ENCODE peak calls at places on chromosomes 6 and 20, in five cellular contexts. H is fibroblast of pulmonary artery, Z is choroid plexus epithelial cell, V is K562, P is HFF-Myc. I is an unnamed sample.

GRCh38 chr6:22470454-22471368 is 98.7 kb upstream of the HDGFL1 start:
- DNase-seq in H (peak), V (no peak), P (peak), Z (peak), I (peak)

GRCh38 chr6:139846538-139847321 is 472.3 kb upstream of the CITED2 start:
- DNase-seq in Z (no peak), H (no peak), V (no peak), P (no peak), I (no peak)

GRCh38 chr20:39310363-39311037 is 348.4 kb downstream of the DHX35 start:
- DNase-seq in P (no peak), Z (no peak), V (no peak), H (no peak), I (no peak)

GRCh38 chr20:63132715-63133471 is 83.0 kb downstream of the YTHDF1 start:
- DNase-seq in Z (no peak), H (no peak), V (no peak), P (no peak), I (no peak)

GRCh38 chr20:24745617-24746350 is 203.3 kb upstream of the CST7 start:
- DNase-seq in Z (no peak), P (no peak), V (no peak), H (no peak), I (no peak)

GRCh38 chr6:155219858-155220301 is 43.9 kb upstream of the CLDN20 start:
- DNase-seq in V (no peak), Z (no peak), P (no peak), H (no peak), I (peak)

GRCh38 chr6:101633081-101633480 is 239.6 kb downstream of the GRIK2 start:
- DNase-seq in H (no peak), Z (no peak), V (no peak), P (no peak), I (no peak)

GRCh38 chr6:113194090-113194489 is 663.1 kb upstream of the MARCKS start:
- DNase-seq in H (no peak), P (no peak), V (no peak), Z (no peak), I (no peak)

GRCh38 chr6:159217595-159218275 is 48.5 kb downstream of the FNDC1 start:
- DNase-seq in P (peak), Z (peak), V (peak), H (peak), I (peak)

GRCh38 chr6:170293881-170294755 is 3.2 kb upstream of the DLL1 start:
- DNase-seq in P (no peak), Z (no peak), H (no peak), V (no peak), I (no peak)

GRCh38 chr6:150119256-150119655 is 23.6 kb upstream of the PPP1R14C start:
- DNase-seq in Z (peak), V (no peak), P (no peak), H (peak), I (peak)

GRCh38 chr6:156154896-156155295 is 622.3 kb upstream of the ARID1B start:
- DNase-seq in Z (no peak), P (no peak), V (no peak), H (peak), I (no peak)

GRCh38 chr6:121439456-121440250 is 4.2 kb downstream of the GJA1 start:
- DNase-seq in Z (no peak), V (no peak), H (no peak), P (no peak), I (no peak)

GRCh38 chr6:46010771-46011170 is 4.9 kb downstream of the CLIC5 start:
- DNase-seq in V (no peak), H (no peak), Z (no peak), P (no peak), I (no peak)

GRCh38 chr6:160273196-160273595 is 14.6 kb upstream of the SLC22A2 start:
- DNase-seq in Z (no peak), H (no peak), V (no peak), P (no peak), I (no peak)

DNA sequence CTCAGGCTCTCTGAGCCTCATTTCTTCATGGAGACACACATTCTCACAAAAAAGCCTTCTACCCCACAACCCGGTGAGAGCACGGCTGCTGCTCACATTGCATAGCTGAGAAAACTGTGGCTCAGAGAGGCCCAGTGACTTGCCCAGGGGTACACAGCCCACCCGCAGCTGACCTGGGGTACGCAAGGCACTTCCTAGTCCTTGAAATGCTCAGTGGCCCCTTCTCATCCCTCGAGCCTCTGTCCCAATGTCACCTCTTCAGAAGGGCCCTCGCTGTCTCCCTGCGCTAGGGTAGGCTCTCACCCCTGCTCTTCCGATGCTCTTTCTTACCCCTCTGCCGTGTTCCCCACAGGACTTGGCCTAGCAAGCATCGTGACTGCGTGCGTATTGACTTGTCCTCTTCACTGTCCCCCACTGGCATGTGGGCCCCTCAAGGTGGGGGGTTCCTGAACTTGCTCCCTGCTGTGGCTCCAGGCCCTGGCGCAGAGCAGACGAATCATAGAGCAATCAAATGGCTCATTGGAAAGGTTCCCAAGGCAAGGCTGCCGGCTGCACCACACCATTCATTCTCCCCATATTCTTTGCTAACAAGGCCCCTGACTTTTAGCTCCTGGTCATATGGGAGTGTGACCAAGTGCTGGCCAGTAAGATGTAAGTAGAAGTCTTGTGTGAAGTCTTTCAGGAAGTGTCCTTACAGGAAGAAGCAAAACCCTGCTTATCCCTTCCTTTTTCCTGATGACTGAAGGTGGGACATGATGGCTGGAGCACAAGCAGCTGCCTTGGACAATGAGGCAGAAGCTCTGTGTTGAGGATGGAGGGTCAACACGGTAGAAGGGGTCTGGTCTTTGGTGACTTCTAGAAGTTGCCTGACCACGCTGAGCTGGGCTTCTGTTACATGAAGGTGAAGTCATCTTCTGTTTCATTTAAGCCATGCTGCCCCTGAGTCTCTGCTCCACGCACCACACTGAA is 22.7 kb downstream of the PCK1 start:
- DNase-seq in Z (no peak), V (no peak), H (no peak), P (no peak), I (no peak)
- TF ChIP-seq CTCF in Z (no peak), V (no peak), H (no peak), P (no peak), I (no peak)

DNA sequence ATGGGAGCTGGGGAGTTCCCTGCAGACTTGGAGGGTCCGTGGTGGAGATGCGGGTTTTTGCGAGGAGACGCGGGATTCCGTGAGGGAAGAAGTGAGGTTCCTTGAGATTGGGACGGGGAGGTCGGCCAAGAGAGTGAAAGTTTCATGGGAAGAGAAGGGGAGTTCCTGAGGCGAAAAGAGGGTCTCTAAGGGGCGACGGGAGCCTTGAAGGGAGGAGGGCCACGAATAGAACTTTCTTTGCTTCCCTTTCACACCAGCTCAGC is 521 bp downstream of the ACSS2 start:
- DNase-seq in P (no peak), H (peak), Z (no peak), V (no peak), I (no peak)
- H3K4me3 ChIP-seq in P (peak), H (peak), Z (peak), V (peak), I (peak)

GRCh38 chr6:6509304-6509703 is 79.2 kb upstream of the LY86 start:
- DNase-seq in Z (no peak), P (no peak), H (no peak), V (no peak), I (no peak)

GRCh38 chr6:6508603-6509002 is 79.9 kb upstream of the LY86 start:
- DNase-seq in P (no peak), H (no peak), V (no peak), Z (no peak), I (no peak)

GRCh38 chr6:6503186-6503585 is 85.3 kb upstream of the LY86 start:
- DNase-seq in V (no peak), Z (no peak), P (no peak), H (no peak), I (no peak)

GRCh38 chr6:6505111-6505510 is 83.4 kb upstream of the LY86 start:
- DNase-seq in V (no peak), H (no peak), P (no peak), Z (no peak), I (no peak)
- TF ChIP-seq CTCF in V (no peak), H (no peak), P (no peak), Z (no peak), I (no peak)

DNA sequence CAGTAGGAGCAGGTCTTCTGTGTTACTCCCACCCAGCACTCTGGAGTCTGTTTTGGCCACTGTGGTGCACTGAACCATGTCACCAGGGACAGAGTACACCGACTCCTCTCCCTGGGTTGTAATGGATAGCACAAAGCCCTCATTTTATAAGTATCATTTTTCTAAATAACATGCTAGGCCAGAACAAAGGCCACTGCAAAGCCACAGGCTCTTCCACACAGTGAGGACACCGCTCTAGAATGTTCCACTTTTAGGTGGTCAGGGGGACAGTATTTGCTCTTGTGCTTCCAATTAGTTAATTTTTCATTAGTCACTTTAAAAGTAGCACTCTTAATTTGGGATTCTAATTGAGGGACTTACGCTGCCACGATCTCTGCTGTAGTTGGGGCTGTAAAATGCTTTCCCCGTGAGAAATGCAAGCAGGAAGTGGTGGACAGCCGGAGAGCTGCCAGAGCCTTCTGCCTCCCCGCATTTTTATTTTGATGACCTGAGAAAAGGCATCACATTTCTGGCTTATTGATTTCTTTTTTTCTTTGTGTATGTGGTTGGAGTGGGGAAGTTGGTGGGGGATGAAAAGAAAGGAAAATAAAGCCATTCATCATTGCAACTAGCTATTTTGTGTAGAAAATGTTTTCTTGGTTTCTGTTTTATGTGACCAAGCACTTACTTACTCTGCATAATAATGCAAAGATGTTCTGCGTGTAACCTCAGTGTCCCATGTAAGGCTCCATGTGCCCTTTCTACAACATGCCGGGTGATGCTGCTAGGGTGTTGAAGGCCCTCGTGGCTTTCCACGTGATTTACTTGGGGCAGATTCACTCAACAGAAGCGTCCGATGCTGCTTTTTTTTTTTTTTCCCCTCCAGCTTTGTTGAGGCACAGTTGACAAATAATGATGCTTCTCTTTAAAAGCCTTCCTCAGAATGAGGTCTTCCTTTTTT is 195.9 kb downstream of the SASH1 start:
- DNase-seq in H (peak), V (no peak), Z (peak), P (no peak), I (peak)
- H3K4me3 ChIP-seq in H (no peak), V (no peak), Z (peak), P (no peak), I (no peak)

DNA sequence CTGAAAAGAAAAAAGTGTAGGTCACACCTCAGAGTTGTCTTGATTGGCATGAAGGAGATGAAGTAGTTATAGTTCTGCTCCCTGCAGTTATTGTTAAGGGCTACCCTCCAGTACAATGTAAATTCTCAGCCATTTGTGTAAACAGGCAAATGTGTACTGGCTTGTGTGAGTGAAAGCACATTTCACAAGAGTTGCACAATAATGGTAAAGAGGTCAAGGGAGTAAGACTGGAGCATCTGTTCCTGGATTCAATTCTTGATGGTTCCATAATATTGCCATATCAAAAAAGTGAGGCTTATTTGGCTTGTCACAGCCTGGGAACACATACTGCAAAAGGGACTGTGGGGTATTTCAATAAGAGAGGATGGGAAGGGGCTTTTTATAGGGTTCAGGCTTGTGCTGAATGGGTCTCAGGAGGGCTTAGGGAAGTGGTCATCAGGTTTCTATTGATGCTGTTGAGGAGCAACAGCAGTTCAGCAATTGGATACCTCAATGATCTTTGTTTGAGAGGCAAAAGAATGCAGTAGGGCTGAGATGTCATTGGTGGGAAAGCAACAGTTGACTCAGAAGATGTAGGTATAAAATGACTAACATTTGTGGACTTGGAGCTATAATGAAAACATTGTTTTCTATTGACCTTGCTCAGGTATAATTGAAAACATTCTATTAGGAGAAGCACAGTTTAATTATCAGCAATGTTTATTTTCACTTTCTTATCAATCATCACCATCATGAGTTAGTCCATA is 402.6 kb downstream of the BCKDHB start:
- DNase-seq in H (peak), V (no peak), P (no peak), Z (peak), I (no peak)
- TF ChIP-seq CTCF in H (no peak), V (no peak), P (no peak), Z (no peak), I (no peak)

GRCh38 chr20:34333786-34334185 is 29.3 kb upstream of the ITCH start:
- DNase-seq in Z (no peak), P (no peak), V (no peak), H (no peak), I (no peak)

GRCh38 chr20:34337544-34337943 is 25.5 kb upstream of the ITCH start:
- DNase-seq in V (peak), Z (peak), H (no peak), P (no peak), I (no peak)

GRCh38 chr20:34334654-34335407 is 28.2 kb upstream of the ITCH start:
- DNase-seq in H (no peak), Z (no peak), P (no peak), V (no peak), I (no peak)

GRCh38 chr20:34343458-34344255 is 19.4 kb upstream of the ITCH start:
- DNase-seq in V (peak), H (no peak), P (no peak), Z (no peak), I (no peak)

GRCh38 chr20:34337982-34338756 is 24.9 kb upstream of the ITCH start:
- DNase-seq in P (no peak), V (no peak), H (no peak), Z (no peak), I (no peak)
- H3K4me3 ChIP-seq in P (no peak), V (no peak), H (no peak), Z (no peak), I (no peak)

GRCh38 chr6:72246926-72247325 is 360.6 kb downstream of the RIMS1 start:
- DNase-seq in H (no peak), V (peak), P (no peak), Z (peak), I (no peak)
- TF ChIP-seq CTCF in H (no peak), V (no peak), P (no peak), Z (peak), I (peak)

GRCh38 chr6:165671222-165671715 is 8.2 kb upstream of the PDE10A start:
- DNase-seq in P (no peak), V (no peak), H (no peak), Z (no peak), I (no peak)

GRCh38 chr6:165676435-165677068 is 13.5 kb upstream of the PDE10A start:
- DNase-seq in Z (peak), P (no peak), H (peak), V (peak), I (peak)

GRCh38 chr6:165675120-165675519 is 12.1 kb upstream of the PDE10A start:
- DNase-seq in V (no peak), Z (no peak), H (no peak), P (no peak), I (no peak)

GRCh38 chr6:165677091-165677490 is 14.1 kb upstream of the PDE10A start:
- DNase-seq in Z (no peak), H (no peak), P (no peak), V (no peak), I (no peak)

DNA sequence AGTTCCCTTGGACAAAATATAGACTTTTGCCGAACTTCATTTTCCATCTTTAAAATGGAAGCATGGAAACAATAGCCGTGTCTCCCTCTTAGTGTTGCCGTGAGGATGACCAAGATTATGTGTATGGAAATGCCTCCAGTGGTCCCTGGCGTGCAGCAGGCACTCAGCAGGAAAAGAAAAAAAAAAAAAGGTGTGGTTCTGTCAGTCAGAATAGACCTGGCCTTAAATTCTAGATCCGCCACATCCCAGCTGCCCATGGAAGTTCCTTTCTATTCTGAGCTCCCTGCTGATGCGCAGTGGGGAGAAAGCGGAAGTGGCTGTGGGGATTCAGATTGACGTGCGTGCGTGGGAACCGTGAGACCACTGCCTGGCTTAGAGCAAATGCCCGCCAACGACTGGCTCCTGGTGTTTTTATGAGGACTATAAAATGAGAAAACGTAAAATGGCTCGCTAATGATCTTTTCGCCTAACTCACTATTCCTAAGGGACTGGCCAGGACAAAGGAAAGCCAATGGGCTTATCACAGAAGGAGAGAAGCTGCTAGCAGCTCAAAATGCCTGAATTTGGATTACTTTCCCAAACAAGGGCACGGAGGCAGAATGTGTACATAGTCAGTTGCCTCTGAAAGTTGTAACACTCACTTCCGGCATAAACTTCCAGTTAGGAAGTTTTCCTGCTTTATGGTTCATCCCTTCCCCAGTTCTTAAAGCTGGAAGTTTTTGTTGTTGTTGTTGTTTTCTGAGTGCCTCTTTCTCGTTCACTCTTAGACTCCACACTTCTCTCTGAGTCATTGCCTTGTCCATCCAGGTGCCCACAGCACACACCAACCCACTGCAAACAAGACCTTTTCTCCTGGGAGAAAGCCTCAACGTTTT is 11.4 kb upstream of the PDE10A start:
- DNase-seq in H (no peak), Z (no peak), V (no peak), P (no peak), I (no peak)
- H3K4me3 ChIP-seq in H (no peak), Z (no peak), V (no peak), P (no peak), I (no peak)

I was measured in astrocyte of the spinal cord.